ENCODE peak calls at places on chromosome 9, in six cellular contexts. B is RWPE1; W is spleen; V is CD8-positive, alpha-beta T cell; F is CD4-positive, alpha-beta T cell; K is aorta. U is an unnamed sample.
A peak's percentile ranks its signal among the peaks of the same experiment; 100 is the strongest.

GRCh38 chr9:75108571-75108970 is 20.3 kb downstream of the OSTF1 start:
- DNase-seq in V (no peak), K (no peak), W (peak; percentile 89), B (no peak), F (no peak), U (no peak)

GRCh38 chr9:127444921-127445850 is 6.0 kb downstream of the RPL12 start:
- DNase-seq in V (no peak), K (no peak), B (no peak), W (no peak), F (no peak), U (no peak)

GRCh38 chr9:12613071-12613470 is 80.1 kb upstream of the TYRP1 start:
- DNase-seq in B (no peak), V (no peak), K (no peak), F (no peak), W (no peak), U (no peak)

GRCh38 chr9:8301296-8301695 is 501.7 kb upstream of the DMAC1 start:
- DNase-seq in K (no peak), F (no peak), B (no peak), V (no peak), W (no peak), U (no peak)

GRCh38 chr9:98335666-98336065 is 80.2 kb upstream of the TBC1D2 start:
- DNase-seq in K (no peak), W (no peak), V (no peak), B (no peak), F (no peak), U (no peak)

GRCh38 chr9:132647355-132647754 is 22.4 kb downstream of the DDX31 start:
- DNase-seq in V (no peak), F (no peak), B (no peak), W (no peak), K (no peak), U (no peak)

GRCh38 chr9:19028835-19029451 is 4.1 kb downstream of the SAXO1 start:
- DNase-seq in V (no peak), F (no peak), W (no peak), B (peak; percentile 84), K (no peak), U (peak; percentile 2)

GRCh38 chr9:80948107-80948506 is 741.2 kb downstream of the TLE1 start:
- DNase-seq in W (no peak), V (no peak), B (no peak), K (no peak), F (no peak), U (no peak)

GRCh38 chr9:68523367-68523936 is 17.2 kb downstream of the TMEM252 start:
- DNase-seq in B (no peak), W (no peak), K (no peak), F (no peak), V (no peak), U (no peak)

GRCh38 chr9:134773842-134774241 is 106.8 kb upstream of the FCN2 start:
- DNase-seq in W (no peak), V (no peak), B (no peak), F (no peak), K (no peak), U (no peak)

GRCh38 chr9:134776080-134776796 is 104.4 kb upstream of the FCN2 start:
- DNase-seq in W (no peak), F (no peak), B (no peak), V (no peak), K (no peak), U (no peak)

GRCh38 chr9:134777153-134777552 is 103.5 kb upstream of the FCN2 start:
- DNase-seq in W (no peak), V (no peak), B (no peak), K (no peak), F (no peak), U (no peak)

GRCh38 chr9:134774991-134775540 is 105.5 kb upstream of the FCN2 start:
- DNase-seq in F (no peak), K (no peak), W (no peak), V (no peak), B (no peak), U (no peak)

DNA sequence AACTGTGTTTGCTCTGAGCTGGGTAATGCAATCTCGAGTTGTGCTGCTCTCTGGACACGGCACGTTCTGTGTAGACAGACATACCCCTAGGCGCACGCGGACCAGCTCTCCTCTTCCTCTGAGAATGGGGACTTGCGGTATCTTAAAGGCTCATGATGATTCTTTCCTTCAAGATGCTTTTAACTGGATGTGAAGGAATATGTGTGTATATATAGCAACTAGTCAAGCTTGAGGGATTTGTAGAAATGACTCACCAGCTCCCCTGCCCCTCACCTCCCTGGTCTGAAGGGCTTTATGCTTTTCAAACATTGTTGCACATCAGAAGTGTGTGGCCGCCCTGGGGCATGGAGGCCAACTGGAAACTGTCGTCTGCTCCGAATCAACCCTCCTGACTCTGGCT is 105.1 kb upstream of the FCN2 start:
- DNase-seq in F (no peak), W (no peak), V (no peak), K (no peak), B (no peak), U (no peak)
- H3K27ac ChIP-seq in F (no peak overlapping the region), W (no peak overlapping the region), V (no peak overlapping the region), K (no peak overlapping the region), B (no peak overlapping the region), U (no peak overlapping the region)

DNA sequence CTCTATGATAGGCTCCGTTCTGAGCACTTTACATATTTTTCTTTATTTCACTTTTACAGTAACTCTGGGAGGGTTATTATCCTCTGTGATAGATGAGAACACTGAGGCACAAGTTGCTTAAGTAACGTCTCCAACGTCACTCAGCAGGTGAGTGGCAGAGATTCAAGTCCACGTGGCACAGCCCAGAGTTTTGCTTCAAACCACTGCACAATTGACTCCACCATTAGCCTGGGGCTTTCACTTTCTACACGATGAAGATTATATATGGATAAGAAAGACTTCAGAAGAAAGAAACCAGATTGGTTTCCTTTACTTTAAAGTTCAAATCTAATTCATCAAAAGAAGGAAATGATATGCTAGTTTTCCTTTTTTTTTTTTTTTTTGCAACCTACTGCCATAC is 245.9 kb downstream of the SYK start:
- DNase-seq in K (no peak), V (no peak), W (no peak), F (no peak), B (no peak), U (no peak)
- H3K27ac ChIP-seq in K (no peak overlapping the region), V (no peak overlapping the region), W (no peak overlapping the region), F (no peak overlapping the region), B (no peak overlapping the region), U (no peak overlapping the region)

DNA sequence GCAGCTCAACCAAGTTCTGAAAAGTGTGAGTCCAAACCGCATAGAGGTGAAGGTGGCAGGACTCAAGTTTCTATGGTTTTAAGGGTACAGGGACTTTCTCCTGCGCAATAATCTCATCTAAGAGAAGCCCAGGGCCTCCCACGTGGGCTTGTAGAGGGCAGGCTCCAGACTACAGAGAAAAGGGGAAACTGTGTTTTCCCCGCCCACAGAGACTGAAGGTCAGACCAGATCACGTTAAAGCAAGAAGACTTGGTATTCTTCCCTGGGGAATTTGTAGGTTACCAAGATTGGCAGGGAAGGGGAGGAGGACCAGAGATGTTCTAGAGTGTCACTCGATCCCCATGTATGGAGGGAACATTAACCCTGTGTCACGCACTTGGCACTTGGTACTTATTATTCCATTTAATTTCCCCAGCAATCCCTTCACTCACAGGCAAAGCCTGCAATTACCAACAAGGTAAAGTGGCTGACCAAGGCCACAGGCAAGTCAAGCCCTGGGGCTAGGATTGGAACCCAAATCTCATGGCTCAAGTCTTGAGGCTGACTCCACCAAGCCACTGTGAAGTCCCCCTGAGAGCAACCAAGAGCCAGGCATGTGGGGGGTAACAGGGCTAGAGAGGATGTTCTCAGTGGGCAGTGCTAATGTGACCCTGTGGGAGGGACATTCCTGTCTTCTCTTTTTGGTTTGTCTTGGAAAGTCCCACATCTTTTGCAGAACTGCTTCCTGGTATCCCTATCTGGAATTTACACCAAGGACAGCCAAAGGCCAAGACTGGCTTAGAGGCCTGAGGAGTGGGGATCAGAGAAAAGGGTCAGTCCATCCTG is 18.3 kb upstream of the NEK6 start:
- DNase-seq in V (no peak), K (peak; percentile 36), W (no peak), F (no peak), B (no peak), U (no peak)
- H3K27ac ChIP-seq in V (no peak overlapping the region), K (no peak overlapping the region), W (peak overlapping the region; percentile 22), F (no peak overlapping the region), B (no peak overlapping the region), U (no peak overlapping the region)

GRCh38 chr9:129195606-129196005 is 17.5 kb upstream of the IER5L start:
- DNase-seq in V (no peak), K (no peak), B (no peak), W (no peak), F (no peak), U (no peak)

GRCh38 chr9:129201289-129201688 is 23.2 kb upstream of the IER5L start:
- DNase-seq in F (no peak), W (no peak), K (no peak), V (no peak), B (no peak), U (no peak)

GRCh38 chr9:129200255-129200654 is 22.2 kb upstream of the IER5L start:
- DNase-seq in B (no peak), K (no peak), W (no peak), F (no peak), V (no peak), U (no peak)

GRCh38 chr9:129197978-129198736 is 20.1 kb upstream of the IER5L start:
- DNase-seq in W (no peak), B (no peak), V (no peak), K (peak; percentile 83), F (no peak), U (no peak)

GRCh38 chr9:129198737-129199435 is 20.8 kb upstream of the IER5L start:
- DNase-seq in B (no peak), F (no peak), W (no peak), K (no peak), V (no peak), U (no peak)
- H3K27ac ChIP-seq in B (no peak overlapping the region), F (no peak overlapping the region), W (peak overlapping the region; percentile 59), K (no peak overlapping the region), V (no peak overlapping the region), U (no peak overlapping the region)